ENCODE peak calls at places on chromosomes 13 and 19, in five cellular contexts. A is fibroblast of lung, K is T follicular helper cell, W is head of caudate nucleus, Y is HFFc6. I is an unnamed sample.

GRCh38 chr19:38852231-38853044 is 2.7 kb upstream of the HNRNPL start:
- DNase-seq in K (peak; percentile 37), A (peak; percentile 69), Y (peak; percentile 85), W (peak; percentile 33), I (peak; percentile 41)

GRCh38 chr13:63048648-63049047 is 1633.0 kb upstream of the PCDH20 start:
- DNase-seq in A (no peak), W (no peak), K (no peak), Y (no peak), I (no peak)

GRCh38 chr13:73220966-73221720 is 162.3 kb downstream of the KLF5 start:
- DNase-seq in W (no peak), K (no peak), A (peak; percentile 34), Y (peak; percentile 22), I (no peak)

GRCh38 chr19:35963514-35963913 is 27.3 kb downstream of the LRFN3 start:
- DNase-seq in W (no peak), Y (peak; percentile 22), A (peak; percentile 56), K (no peak), I (peak; percentile 65)

GRCh38 chr19:1063030-1063908 is 3.7 kb upstream of the ARHGAP45 start:
- DNase-seq in A (no peak), W (no peak), K (peak; percentile 73), Y (peak; percentile 25), I (no peak)

GRCh38 chr13:91362908-91363307 is 15.4 kb downstream of the MIR17HG start:
- DNase-seq in Y (no peak), W (no peak), K (no peak), A (no peak), I (no peak)

GRCh38 chr13:111458001-111458531 is 137.6 kb downstream of the TEX29 start:
- DNase-seq in Y (no peak), K (no peak), W (no peak), A (no peak), I (no peak)

GRCh38 chr13:104810242-104810641 is 1725.2 kb downstream of the EFNB2 start:
- DNase-seq in K (no peak), Y (no peak), A (no peak), W (no peak), I (no peak)

GRCh38 chr13:21550918-21551317 is 53.1 kb downstream of the MICU2 start:
- DNase-seq in Y (no peak), K (no peak), A (no peak), W (no peak), I (no peak)

GRCh38 chr19:30564551-30565011 is 192.4 kb downstream of the ZNF536 start:
- DNase-seq in W (no peak), Y (no peak), A (no peak), K (no peak), I (no peak)

GRCh38 chr13:18948012-18948663 is 233.5 kb downstream of the TUBA3C start:
- DNase-seq in K (no peak), A (no peak), Y (no peak), W (no peak), I (no peak)

GRCh38 chr13:39273953-39274352 is 235.7 kb downstream of the NHLRC3 start:
- DNase-seq in W (no peak), A (peak; percentile 14), K (no peak), Y (no peak), I (no peak)

GRCh38 chr13:100675660-100676129 is 1.1 kb upstream of the TMTC4 start:
- DNase-seq in K (no peak), A (no peak), W (no peak), Y (no peak), I (no peak)

GRCh38 chr19:1997353-1998233 is 17.9 kb downstream of the BTBD2 start:
- DNase-seq in K (no peak), Y (no peak), W (no peak), A (no peak), I (no peak)

GRCh38 chr19:3573162-3573857 is 566 bp downstream of the HMG20B start:
- DNase-seq in Y (no peak), A (no peak), W (no peak), K (no peak), I (peak; percentile 39)

GRCh38 chr19:739998-740715 is 10.8 kb upstream of the MISP start:
- DNase-seq in A (no peak), W (no peak), Y (no peak), K (no peak), I (no peak)

GRCh38 chr13:98022210-98022609 is 68.7 kb downstream of the IPO5 start:
- DNase-seq in K (no peak), A (peak; percentile 90), W (peak; percentile 14), Y (peak; percentile 76), I (peak; percentile 23)

GRCh38 chr13:20359335-20359734 is 127.2 kb upstream of the GJB6 start:
- DNase-seq in A (peak; percentile 100), K (no peak), Y (peak; percentile 97), W (no peak), I (peak; percentile 83)

GRCh38 chr19:15283141-15283885 is 49.0 kb downstream of the BRD4 start:
- DNase-seq in K (no peak), A (peak; percentile 82), W (peak; percentile 56), Y (peak; percentile 63), I (peak; percentile 72)

GRCh38 chr13:83568019-83568418 is 314.3 kb downstream of the SLITRK1 start:
- DNase-seq in Y (no peak), A (no peak), W (no peak), K (no peak), I (no peak)

GRCh38 chr13:72853000-72853399 is 71.1 kb downstream of the PIBF1 start:
- DNase-seq in W (no peak), Y (no peak), A (no peak), K (no peak), I (no peak)

GRCh38 chr13:96728463-96728862 is 265.8 kb downstream of the OXGR1 start:
- DNase-seq in Y (no peak), A (no peak), W (no peak), K (no peak), I (no peak)

GRCh38 chr13:44307844-44308243 is 65.8 kb upstream of the SERP2 start:
- DNase-seq in Y (no peak), W (no peak), A (no peak), K (no peak), I (no peak)

GRCh38 chr13:107678075-107678689 is 537.2 kb downstream of the LIG4 start:
- DNase-seq in K (no peak), Y (no peak), W (no peak), A (peak; percentile 2), I (no peak)

GRCh38 chr13:43230989-43231388 is 207.6 kb downstream of the DNAJC15 start:
- DNase-seq in Y (no peak), W (no peak), A (no peak), K (no peak), I (no peak)

GRCh38 chr13:51919531-51919930 is 57.8 kb downstream of the CCDC70 start:
- DNase-seq in W (no peak), Y (no peak), K (no peak), A (no peak), I (no peak)

GRCh38 chr13:74218291-74218690 is 84.1 kb upstream of the KLF12 start:
- DNase-seq in K (no peak), Y (no peak), A (no peak), W (no peak), I (no peak)

GRCh38 chr13:114130708-114131580 is 1.5 kb downstream of the RASA3 start:
- DNase-seq in K (peak; percentile 56), Y (peak; percentile 96), A (peak; percentile 94), W (no peak), I (peak; percentile 86)

GRCh38 chr13:102877285-102877684 is 31.5 kb downstream of the ERCC5 start:
- DNase-seq in Y (no peak), W (no peak), A (peak; percentile 75), K (no peak), I (no peak)

GRCh38 chr13:29519921-29520320 is 75.6 kb downstream of the SLC7A1 start:
- DNase-seq in W (no peak), K (no peak), A (no peak), Y (no peak), I (no peak)

GRCh38 chr19:18520848-18521691 is 800 bp downstream of the ELL start:
- DNase-seq in Y (no peak), A (no peak), K (no peak), W (no peak), I (peak; percentile 25)

GRCh38 chr19:31423896-31424295 is 74.7 kb upstream of the TSHZ3 start:
- DNase-seq in Y (no peak), A (no peak), K (no peak), W (no peak), I (no peak)

GRCh38 chr19:5246554-5247155 is 94.0 kb downstream of the PTPRS start:
- DNase-seq in K (no peak), Y (no peak), A (peak; percentile 27), W (no peak), I (no peak)

GRCh38 chr13:100491164-100491847 is 97.3 kb downstream of the GGACT start:
- DNase-seq in W (peak; percentile 19), K (no peak), Y (no peak), A (peak; percentile 77), I (peak; percentile 36)

GRCh38 chr13:79060216-79060615 is 345.8 kb downstream of the RBM26 start:
- DNase-seq in Y (no peak), W (no peak), A (no peak), K (no peak), I (no peak)

GRCh38 chr19:5534787-5535586 is 32.8 kb downstream of the TINCR start:
- DNase-seq in A (no peak), W (no peak), Y (no peak), K (no peak), I (no peak)

GRCh38 chr19:30653646-30654386 is 281.6 kb downstream of the ZNF536 start:
- DNase-seq in W (no peak), Y (no peak), A (no peak), K (no peak), I (no peak)

GRCh38 chr19:750640-751423 is at the start of gene MISP:
- DNase-seq in Y (no peak), K (no peak), W (no peak), A (no peak), I (no peak)

GRCh38 chr13:26423634-26424033 is 133.8 kb upstream of the WASF3 start:
- DNase-seq in Y (no peak), W (no peak), A (peak; percentile 19), K (no peak), I (peak; percentile 59)

GRCh38 chr13:98686281-98686680 is 66.2 kb downstream of the SLC15A1 start:
- DNase-seq in K (no peak), Y (no peak), A (no peak), W (no peak), I (no peak)

I was measured in GM03348.